ENCODE peak calls at places on chromosomes 13 and 19, in five cellular contexts. B is pancreas, M is PC-9, D is suprapubic skin, V is upper lobe of left lung. O is an unnamed sample.

GRCh38 chr19:37966211-37967072 is 59.4 kb downstream of the SIPA1L3 start:
- DNase-seq in B (no peak), M (no peak), D (peak; percentile 52), V (no peak), O (peak; percentile 36)

GRCh38 chr13:43036386-43037220 is 13.2 kb downstream of the DNAJC15 start:
- DNase-seq in B (no peak), M (no peak), D (no peak), V (peak; percentile 40), O (no peak)

GRCh38 chr19:40264314-40265054 is 20.7 kb downstream of the AKT2 start:
- DNase-seq in B (no peak), M (no peak), D (no peak), V (no peak), O (no peak)

GRCh38 chr13:104949840-104950805 is 1585.3 kb downstream of the EFNB2 start:
- DNase-seq in B (no peak), M (no peak), D (no peak), V (no peak), O (no peak)

GRCh38 chr19:39135701-39136100 is 10.1 kb downstream of the PAK4 start:
- DNase-seq in B (no peak), M (no peak), D (no peak), V (no peak), O (no peak)

GRCh38 chr13:113207890-113208423 is 512 bp downstream of the PCID2 start:
- DNase-seq in B (peak; percentile 47), M (peak; percentile 39), D (no peak), V (peak; percentile 40), O (peak; percentile 24)

GRCh38 chr13:97113231-97114001 is 108.7 kb upstream of the MBNL2 start:
- DNase-seq in B (no peak), M (no peak), D (no peak), V (no peak), O (no peak)

GRCh38 chr19:18651738-18652137 is 14.9 kb downstream of the KLHL26 start:
- DNase-seq in B (no peak), M (no peak), D (no peak), V (no peak), O (no peak)

GRCh38 chr13:106756446-106756845 is 188.5 kb upstream of the ARGLU1 start:
- DNase-seq in B (no peak), M (no peak), D (no peak), V (no peak), O (no peak)

GRCh38 chr19:22600690-22601648 is 33.2 kb upstream of the ZNF492 start:
- DNase-seq in B (no peak), M (no peak), D (no peak), V (no peak), O (no peak)

GRCh38 chr13:110570886-110571285 is 9.4 kb upstream of the RAB20 start:
- DNase-seq in B (no peak), M (no peak), D (no peak), V (no peak), O (no peak)

GRCh38 chr19:4064551-4065260 is 2.0 kb downstream of the ZBTB7A start:
- DNase-seq in B (peak; percentile 69), M (no peak), D (peak; percentile 84), V (peak; percentile 61), O (no peak)

GRCh38 chr13:40236566-40237168 is 429.8 kb downstream of the FOXO1 start:
- DNase-seq in B (no peak), M (no peak), D (peak; percentile 79), V (no peak), O (no peak)

GRCh38 chr19:50697414-50698124 is 22.0 kb downstream of the SHANK1 start:
- DNase-seq in B (no peak), M (no peak), D (no peak), V (no peak), O (no peak)

GRCh38 chr19:45863840-45864628 is at the start of gene FOXA3:
- DNase-seq in B (peak; percentile 77), M (peak; percentile 43), D (no peak), V (peak; percentile 58), O (no peak)

GRCh38 chr13:106156468-106156867 is 379.0 kb downstream of the EFNB2 start:
- DNase-seq in B (no peak), M (peak; percentile 52), D (no peak), V (peak; percentile 33), O (peak; percentile 86)

GRCh38 chr19:40717880-40718773 is 1.2 kb downstream of the ITPKC start:
- DNase-seq in B (peak; percentile 57), M (peak; percentile 29), D (no peak), V (no peak), O (peak; percentile 26)

GRCh38 chr13:102879793-102880499 is 34.1 kb downstream of the ERCC5 start:
- DNase-seq in B (no peak), M (no peak), D (no peak), V (no peak), O (no peak)
- H3K27ac ChIP-seq in B (no peak overlapping the region), M (no peak overlapping the region), D (no peak overlapping the region), V (no peak overlapping the region), O (no peak overlapping the region)

GRCh38 chr19:47026889-47027288 is 7.3 kb downstream of the NPAS1 start:
- DNase-seq in B (no peak), M (no peak), D (no peak), V (no peak), O (no peak)

GRCh38 chr19:47027586-47028371 is 8.1 kb downstream of the NPAS1 start:
- DNase-seq in B (no peak), M (no peak), D (no peak), V (no peak), O (no peak)

GRCh38 chr19:47026156-47026555 is 6.5 kb downstream of the NPAS1 start:
- DNase-seq in B (no peak), M (no peak), D (no peak), V (no peak), O (no peak)

GRCh38 chr19:47024502-47024901 is 4.9 kb downstream of the NPAS1 start:
- DNase-seq in B (no peak), M (no peak), D (no peak), V (no peak), O (no peak)

DNA sequence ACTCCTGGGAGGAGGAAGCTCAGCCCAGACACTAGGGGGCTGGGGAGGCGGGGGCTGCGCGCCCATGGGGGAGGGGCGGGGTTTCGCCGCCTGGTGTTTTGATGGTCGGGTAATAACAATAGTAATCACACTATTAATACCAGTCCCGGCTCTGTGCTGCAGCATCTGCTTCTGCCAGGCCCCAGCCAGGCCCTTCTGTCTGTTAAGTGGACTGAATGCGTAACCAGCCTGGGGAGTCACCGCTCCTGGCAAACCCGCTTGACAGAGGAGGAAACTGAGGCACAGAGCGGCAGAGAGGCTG is 8.7 kb downstream of the NPAS1 start:
- DNase-seq in B (no peak), M (no peak), D (no peak), V (no peak), O (no peak)
- TF ChIP-seq CTCF in B (no peak), M (no peak), D (no peak), V (no peak), O (no peak)

DNA sequence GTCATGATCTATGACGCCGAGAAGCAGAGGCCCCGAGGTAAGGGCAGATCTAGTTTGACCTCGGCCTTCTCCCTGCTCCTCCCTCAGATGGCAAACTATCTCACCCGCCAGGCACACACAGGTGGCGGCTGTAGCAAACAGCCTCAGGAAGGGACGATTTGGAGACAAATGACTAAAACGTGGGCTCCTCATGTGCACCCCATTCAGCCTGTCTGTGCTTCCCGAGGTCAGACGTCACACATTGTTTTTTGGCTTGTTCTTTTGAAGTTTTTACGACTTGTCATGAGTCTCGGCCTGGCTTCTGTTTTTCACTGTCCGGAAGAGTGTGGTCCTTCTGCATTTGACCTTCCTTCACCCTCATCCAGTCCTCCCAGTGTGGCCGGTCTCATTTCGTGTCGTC is 15.0 kb downstream of the DAZAP1 start:
- DNase-seq in B (no peak), M (no peak), D (no peak), V (no peak), O (no peak)
- H3K27ac ChIP-seq in B (no peak overlapping the region), M (no peak overlapping the region), D (no peak overlapping the region), V (no peak overlapping the region), O (peak overlapping the region; percentile 72)

DNA sequence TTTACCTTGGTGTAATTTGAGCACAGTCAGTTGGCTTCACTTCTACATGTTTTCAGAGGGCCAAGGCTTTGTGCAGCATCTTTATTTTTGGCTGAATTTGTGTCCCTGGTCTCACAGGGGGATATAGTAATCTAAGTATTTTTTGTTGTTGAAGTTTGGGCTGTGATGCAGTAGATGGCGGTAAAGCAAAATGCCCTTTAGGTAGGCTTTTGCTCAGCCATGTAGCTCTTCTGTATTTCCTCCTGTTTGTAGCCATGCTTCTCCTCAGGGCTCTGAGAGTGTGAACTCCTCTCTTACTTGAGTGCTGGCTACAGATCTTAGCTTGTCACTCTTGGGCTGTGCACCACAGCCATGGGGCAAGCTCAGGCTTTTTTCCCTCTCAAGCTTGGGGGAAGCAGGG is 328.6 kb downstream of the SLITRK5 start:
- DNase-seq in B (no peak), M (no peak), D (no peak), V (no peak), O (no peak)
- TF ChIP-seq CTCF in B (no peak), M (no peak), D (no peak), V (no peak), O (no peak)

DNA sequence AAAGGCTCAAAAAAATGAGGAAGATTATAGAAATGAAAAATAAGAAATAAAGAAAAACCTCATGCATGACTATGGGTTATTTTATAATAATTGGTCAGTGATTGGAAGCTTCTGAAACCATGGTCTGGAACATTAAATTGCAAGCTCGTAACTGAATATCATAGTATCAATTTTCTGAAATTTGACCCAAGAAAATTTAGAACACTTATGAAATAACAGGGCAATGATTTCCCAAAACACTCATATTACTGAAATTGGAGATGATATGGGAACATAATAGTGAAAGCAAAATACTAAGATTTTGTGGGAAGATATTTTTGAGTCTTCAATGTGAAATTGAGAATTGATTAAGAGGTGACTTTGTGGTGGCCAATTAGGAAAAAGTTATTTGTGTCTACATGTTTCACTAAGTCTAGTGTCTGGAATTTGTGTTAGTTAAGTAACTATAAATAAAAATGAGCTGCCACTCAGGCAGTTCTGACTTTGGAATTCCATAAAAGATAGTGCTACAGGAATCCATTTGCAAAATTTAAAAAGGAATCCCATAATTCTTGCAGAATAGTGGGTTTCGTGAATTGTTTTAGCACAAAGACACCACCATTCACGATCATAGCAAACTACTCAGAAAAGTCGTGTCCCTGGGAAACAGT is 603.0 kb downstream of the LMO7 start:
- DNase-seq in B (no peak), M (no peak), D (no peak), V (no peak), O (no peak)
- H3K27ac ChIP-seq in B (no peak overlapping the region), M (no peak overlapping the region), D (no peak overlapping the region), V (no peak overlapping the region), O (no peak overlapping the region)